ENCODE peak calls at places on chromosomes 16 and 17, in seven cellular contexts. A is RWPE1, Q is substantia nigra, O is neural progenitor cell, M is nephron progenitor cell, C is WTC11, L is A549. Z is an unnamed sample.

GRCh38 chr16:50821586-50821985 is 79.7 kb downstream of the CYLD start:
- DNase-seq in C (no peak), Q (no peak), M (no peak), A (no peak), O (no peak), L (no peak), Z (no peak)

GRCh38 chr16:15435216-15435864 is 952 bp downstream of the BMERB1 start:
- DNase-seq in A (no peak), O (peak), M (peak), Q (no peak), C (peak), L (no peak), Z (no peak)

GRCh38 chr16:67425046-67425445 is 5.9 kb upstream of the HSD11B2 start:
- DNase-seq in L (no peak), A (no peak), M (no peak), O (no peak), Q (no peak), C (no peak), Z (no peak)

GRCh38 chr16:56478228-56479049 is 27.1 kb downstream of the OGFOD1 start:
- DNase-seq in C (no peak), M (no peak), A (no peak), L (no peak), Q (no peak), O (no peak), Z (no peak)

GRCh38 chr17:18122991-18123753 is 14.6 kb downstream of the MYO15A start:
- DNase-seq in Q (no peak), A (no peak), C (no peak), M (no peak), L (no peak), O (no peak), Z (no peak)

GRCh38 chr17:43314582-43314981 is 80.8 kb upstream of the RNU2-1 start:
- DNase-seq in Q (no peak), M (no peak), O (no peak), C (no peak), L (no peak), A (no peak), Z (no peak)

GRCh38 chr17:9363440-9364350 is 211.9 kb downstream of the STX8 start:
- DNase-seq in A (peak), C (no peak), L (no peak), O (no peak), Q (no peak), M (no peak), Z (no peak)

GRCh38 chr16:48533931-48534330 is 76.0 kb downstream of the N4BP1 start:
- DNase-seq in Q (no peak), A (no peak), L (no peak), C (no peak), O (no peak), M (no peak), Z (no peak)

GRCh38 chr17:14201595-14201994 is 35.1 kb downstream of the CDRT15 start:
- DNase-seq in A (no peak), Q (no peak), M (no peak), C (no peak), O (no peak), L (no peak), Z (no peak)

GRCh38 chr17:75241143-75241430 is 20.3 kb downstream of the GGA3 start:
- DNase-seq in A (no peak), C (no peak), L (no peak), O (no peak), Q (no peak), M (no peak), Z (no peak)

GRCh38 chr16:60166111-60166510 is 1432.0 kb upstream of the GOT2 start:
- DNase-seq in A (peak), M (no peak), L (no peak), C (no peak), O (no peak), Q (no peak), Z (no peak)

GRCh38 chr16:12519986-12520385 is 283.7 kb downstream of the CPPED1 start:
- DNase-seq in L (no peak), Q (no peak), A (peak), O (no peak), M (no peak), C (no peak), Z (no peak)